ENCODE peak calls at places on chromosomes 1 and 21, in eight cellular contexts. J, E, Q, O, Z, T, D and C are unnamed samples.

GRCh38 chr1:63968663-63969460 is 195.0 kb downstream of the ROR1 start:
- DNase-seq in J (peak), E (no peak), Q (no peak), O (no peak), Z (no peak), T (no peak), D (peak), C (no peak)

GRCh38 chr1:231584117-231584516 is 42.5 kb upstream of the DISC1 start:
- DNase-seq in J (peak), E (peak), Q (no peak), O (no peak), Z (peak), T (no peak), D (peak), C (peak)

GRCh38 chr1:182629674-182630073 is 25.5 kb upstream of the RGS16 start:
- DNase-seq in J (no peak), E (no peak), Q (no peak), O (no peak), Z (no peak), T (no peak), D (no peak), C (no peak)

GRCh38 chr1:236002025-236002390 is 62.9 kb downstream of the NID1 start:
- DNase-seq in J (no peak), E (no peak), Q (peak), O (no peak), Z (no peak), T (no peak), D (no peak), C (no peak)

GRCh38 chr1:78304766-78305165 is 186.0 kb upstream of the PTGFR start:
- DNase-seq in J (no peak), E (no peak), Q (no peak), O (no peak), Z (no peak), T (no peak), D (peak), C (no peak)

GRCh38 chr1:207404849-207405525 is 49.1 kb upstream of the CR2 start:
- DNase-seq in J (peak), E (peak), Q (peak), O (peak), Z (peak), T (peak), D (peak), C (peak)

GRCh38 chr1:26288311-26288941 is 8.5 kb downstream of the SH3BGRL3 start:
- DNase-seq in J (no peak), E (peak), Q (no peak), O (no peak), Z (peak), T (no peak), D (no peak), C (no peak)

GRCh38 chr1:196608401-196609113 is at the start of gene KCNT2:
- DNase-seq in J (peak), E (peak), Q (peak), O (peak), Z (no peak), T (peak), D (peak), C (no peak)

GRCh38 chr21:25963186-25963585 is 207.4 kb downstream of the APP start:
- DNase-seq in J (no peak), E (peak), Q (no peak), O (no peak), Z (no peak), T (no peak), D (peak), C (peak)

GRCh38 chr1:171787686-171788480 is 6.4 kb downstream of the METTL13 start:
- DNase-seq in J (no peak), E (peak), Q (no peak), O (no peak), Z (no peak), T (no peak), D (no peak), C (peak)

GRCh38 chr1:179047637-179048002 is 21.9 kb downstream of the FAM20B start:
- DNase-seq in J (peak), E (no peak), Q (no peak), O (no peak), Z (no peak), T (no peak), D (no peak), C (no peak)

GRCh38 chr1:1355376-1355775 is 3.0 kb downstream of the MXRA8 start:
- DNase-seq in J (no peak), E (no peak), Q (no peak), O (peak), Z (no peak), T (no peak), D (no peak), C (no peak)

GRCh38 chr1:234585333-234586055 is 24.5 kb downstream of the IRF2BP2 start:
- DNase-seq in J (peak), E (no peak), Q (no peak), O (no peak), Z (no peak), T (no peak), D (no peak), C (no peak)

GRCh38 chr1:67945733-67946374 is 104.6 kb downstream of the DIRAS3 start:
- DNase-seq in J (no peak), E (no peak), Q (peak), O (peak), Z (no peak), T (peak), D (no peak), C (no peak)

GRCh38 chr1:169741666-169742394 is 8.0 kb upstream of the SELE start:
- DNase-seq in J (peak), E (no peak), Q (no peak), O (no peak), Z (no peak), T (no peak), D (peak), C (peak)

GRCh38 chr1:40956397-40956796 is 23.1 kb upstream of the CTPS1 start:
- DNase-seq in J (no peak), E (no peak), Q (no peak), O (no peak), Z (no peak), T (no peak), D (no peak), C (no peak)